ENCODE peak calls at places on chromosome 4, in eight cellular contexts. R, K, T, D, V, X, P and L are unnamed samples. For H3K36me3, the result is how much of the 10 kb centered on the place peaks cover.

GRCh38 chr4:181685911-181686310 is 557.3 kb upstream of the TENM3 start:
- DNase-seq in R (peak), K (no peak), T (no peak), D (no peak), V (no peak), X (peak), P (no peak), L (peak)

GRCh38 chr4:130395871-130396270 is 1299.9 kb downstream of the C4orf33 start:
- DNase-seq in R (peak), K (no peak), T (no peak), D (no peak), V (no peak), X (peak), P (peak), L (peak)

GRCh38 chr4:39045791-39046221 is 13.6 kb upstream of the TMEM156 start:
- DNase-seq in R (no peak), K (peak), T (no peak), D (no peak), V (no peak), X (peak), P (no peak), L (no peak)

GRCh38 chr4:74523076-74523475 is 78.1 kb downstream of the AREG start:
- DNase-seq in R (no peak), K (no peak), T (no peak), D (no peak), V (no peak), X (no peak), P (no peak), L (no peak)

GRCh38 chr4:22515145-22515887 is 550 bp downstream of the ADGRA3 start:
- DNase-seq in R (peak), K (peak), T (peak), D (peak), V (peak), X (peak), P (peak), L (peak)

GRCh38 chr4:59994118-59994517 is 1206.0 kb upstream of the ADGRL3 start:
- DNase-seq in R (no peak), K (peak), T (no peak), D (no peak), V (no peak), X (no peak), P (no peak), L (no peak)

GRCh38 chr4:42642136-42642797 is 14.6 kb downstream of the ATP8A1 start:
- DNase-seq in R (no peak), K (no peak), T (no peak), D (no peak), V (no peak), X (no peak), P (no peak), L (no peak)

GRCh38 chr4:73704314-73705055 is 35.9 kb upstream of the CXCL8 start:
- DNase-seq in R (peak), K (peak), T (no peak), D (peak), V (no peak), X (peak), P (peak), L (peak)

GRCh38 chr4:138609943-138610350 is 367.8 kb upstream of the SLC7A11 start:
- DNase-seq in R (peak), K (no peak), T (no peak), D (no peak), V (no peak), X (peak), P (no peak), L (no peak)

GRCh38 chr4:26048378-26048882 is 134.4 kb downstream of the SMIM20 start:
- DNase-seq in R (no peak), K (no peak), T (no peak), D (peak), V (no peak), X (peak), P (no peak), L (peak)

GRCh38 chr4:151921371-151921770 is 160.6 kb upstream of the GATB start:
- DNase-seq in R (no peak), K (no peak), T (no peak), D (no peak), V (no peak), X (peak), P (no peak), L (no peak)

GRCh38 chr4:73707918-73708577 is 32.3 kb upstream of the CXCL8 start:
- DNase-seq in R (peak), K (no peak), T (peak), D (peak), V (peak), X (peak), P (peak), L (peak)

GRCh38 chr4:179125870-179126269 is 1683.6 kb upstream of the AGA start:
- DNase-seq in R (no peak), K (no peak), T (no peak), D (no peak), V (no peak), X (no peak), P (no peak), L (no peak)

GRCh38 chr4:107809236-107809635 is 15.5 kb upstream of the SGMS2 start:
- DNase-seq in R (no peak), K (no peak), T (no peak), D (no peak), V (no peak), X (no peak), P (no peak), L (no peak)

GRCh38 chr4:31844350-31844749 is 1124.2 kb downstream of the PCDH7 start:
- DNase-seq in R (no peak), K (no peak), T (no peak), D (no peak), V (no peak), X (no peak), P (no peak), L (no peak)

GRCh38 chr4:147590249-147590920 is 26.8 kb upstream of the TMEM184C start:
- DNase-seq in R (peak), K (peak), T (no peak), D (peak), V (peak), X (peak), P (peak), L (peak)

GRCh38 chr4:77636902-77637301 is 31.3 kb downstream of the CXCL13 start:
- DNase-seq in R (peak), K (peak), T (no peak), D (no peak), V (no peak), X (peak), P (no peak), L (peak)

GRCh38 chr4:171621646-171622045 is 191.6 kb upstream of the GALNTL6 start:
- DNase-seq in R (no peak), K (no peak), T (no peak), D (no peak), V (no peak), X (no peak), P (no peak), L (peak)

GRCh38 chr4:1833307-1834046 is 22.5 kb downstream of the LETM1 start:
- DNase-seq in R (no peak), K (no peak), T (no peak), D (no peak), V (no peak), X (no peak), P (no peak), L (no peak)

GRCh38 chr4:1839306-1839705 is 16.6 kb downstream of the LETM1 start:
- DNase-seq in R (no peak), K (no peak), T (no peak), D (no peak), V (no peak), X (no peak), P (no peak), L (no peak)

GRCh38 chr4:1837069-1837468 is 18.9 kb downstream of the LETM1 start:
- DNase-seq in R (no peak), K (no peak), T (no peak), D (no peak), V (no peak), X (no peak), P (no peak), L (no peak)

GRCh38 chr4:1834047-1834769 is 21.7 kb downstream of the LETM1 start:
- DNase-seq in R (no peak), K (no peak), T (no peak), D (no peak), V (peak), X (no peak), P (no peak), L (no peak)

DNA sequence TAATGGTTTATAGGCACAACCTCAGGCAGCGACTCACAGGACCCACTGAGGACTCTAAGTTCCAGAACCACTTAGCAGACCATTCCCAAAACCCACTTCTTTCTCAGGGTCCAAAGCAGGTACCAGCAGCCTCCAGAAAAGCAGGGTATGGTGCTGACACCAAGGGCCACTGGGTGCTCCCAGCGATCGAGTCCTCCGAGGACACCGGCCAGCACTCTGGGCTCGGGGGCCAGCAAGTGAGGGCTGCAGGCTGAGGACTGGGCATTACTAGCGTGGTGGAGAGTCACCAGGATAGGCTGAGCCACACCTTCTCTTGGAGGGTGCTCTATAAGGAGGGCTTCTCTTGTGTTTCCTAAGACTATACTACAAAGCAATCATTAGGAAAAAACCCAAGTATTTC is 19.3 kb downstream of the LETM1 start:
- DNase-seq in R (no peak), K (no peak), T (no peak), D (no peak), V (no peak), X (no peak), P (no peak), L (no peak)
- H3K36me3 ChIP-seq in R (under half), K (half or more), T (half or more), D (half or more), V (under half), X (half or more), P (half or more), L (under half)

GRCh38 chr4:13601060-13601459 is 26.5 kb downstream of the BOD1L1 start:
- DNase-seq in R (no peak), K (no peak), T (no peak), D (no peak), V (no peak), X (no peak), P (no peak), L (no peak)

GRCh38 chr4:13601848-13602247 is 25.7 kb downstream of the BOD1L1 start:
- DNase-seq in R (no peak), K (no peak), T (no peak), D (no peak), V (no peak), X (no peak), P (no peak), L (no peak)

DNA sequence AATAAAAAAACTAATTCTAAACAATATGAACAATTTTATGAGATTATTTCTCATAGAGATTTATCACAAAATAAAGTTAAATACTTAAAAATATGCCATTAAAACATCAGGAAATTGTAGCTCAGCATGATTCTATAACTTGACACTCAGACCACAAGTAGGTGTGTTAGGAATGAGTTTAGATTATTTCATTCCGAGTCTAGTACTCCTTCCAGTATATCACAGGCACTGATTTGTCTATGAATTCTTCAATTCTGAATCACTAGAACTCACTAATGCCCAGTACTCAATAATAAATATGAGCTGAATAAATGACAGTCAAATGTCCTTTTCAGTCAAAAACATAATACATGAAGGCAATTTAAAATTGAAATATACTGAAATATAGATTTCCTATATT is 22.2 kb downstream of the BOD1L1 start:
- DNase-seq in R (no peak), K (no peak), T (no peak), D (no peak), V (no peak), X (peak), P (no peak), L (peak)
- H3K4me3 ChIP-seq in R (no peak), K (no peak), T (no peak), D (no peak), V (no peak), X (no peak), P (no peak), L (no peak)

DNA sequence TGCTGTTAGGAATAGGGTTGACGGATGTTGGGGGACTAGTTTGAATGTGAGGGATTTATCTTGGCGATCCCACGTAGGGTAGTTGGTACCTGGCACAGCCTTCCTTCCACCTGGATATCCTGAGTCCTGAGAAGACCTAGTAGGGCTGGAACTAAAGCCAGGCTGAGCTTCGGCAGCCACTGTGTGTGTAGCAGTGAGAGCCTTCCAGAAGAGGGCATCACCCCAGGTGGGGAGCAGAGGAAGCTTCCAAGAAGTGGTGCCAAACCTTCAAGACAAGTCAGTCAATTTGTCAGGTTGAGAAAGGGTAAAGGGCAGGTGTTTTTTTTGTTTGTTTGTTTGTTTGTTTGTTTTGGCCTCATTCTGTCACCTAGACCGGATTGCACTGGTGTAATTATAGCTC is 1.2 kb upstream of the FGFBP2 start:
- DNase-seq in R (no peak), K (no peak), T (no peak), D (no peak), V (no peak), X (no peak), P (no peak), L (no peak)
- TF ChIP-seq CTCF in R (peak), K (peak), T (no peak), D (no peak), V (no peak), X (no peak), P (peak), L (peak)

DNA sequence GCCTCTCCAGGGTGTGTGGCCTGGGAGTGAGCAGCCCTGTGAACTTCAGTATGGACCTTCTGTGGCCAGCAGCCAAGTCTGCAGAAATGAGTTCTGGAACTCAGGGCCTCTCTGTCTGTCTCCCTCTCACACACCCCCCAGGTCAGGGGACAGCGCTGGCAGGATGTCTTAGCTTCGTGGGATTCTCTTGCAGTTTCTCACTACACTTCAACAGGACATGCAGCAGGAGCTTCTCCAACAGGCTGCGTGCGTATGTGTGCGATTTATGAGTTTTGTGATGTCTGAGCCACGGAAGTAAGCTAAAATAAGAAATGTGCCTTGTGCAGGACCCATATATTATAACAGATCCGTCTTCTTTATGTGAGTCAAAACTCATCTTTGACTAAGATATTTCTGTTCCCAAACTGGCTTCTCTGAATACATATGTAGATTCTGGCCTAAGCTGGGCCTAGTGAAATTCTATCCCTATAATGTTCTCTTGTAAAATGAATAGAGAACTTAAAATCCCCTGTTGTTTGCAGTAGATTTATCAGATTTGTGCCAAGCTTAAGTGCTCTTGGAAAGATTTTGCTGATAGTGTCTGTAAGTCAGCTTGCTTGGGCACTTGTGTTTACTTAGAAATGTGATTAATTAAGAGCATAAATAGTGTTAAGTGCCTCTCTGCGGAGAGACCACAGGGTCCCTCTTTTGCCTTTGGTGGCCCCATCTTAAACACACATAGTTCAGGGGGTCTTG is 39.8 kb downstream of the PROM1 start:
- DNase-seq in R (no peak), K (no peak), T (no peak), D (no peak), V (no peak), X (no peak), P (peak), L (no peak)
- H3K36me3 ChIP-seq in R (under half), K (under half), T (under half), D (under half), V (under half), X (under half), P (under half), L (under half)

DNA sequence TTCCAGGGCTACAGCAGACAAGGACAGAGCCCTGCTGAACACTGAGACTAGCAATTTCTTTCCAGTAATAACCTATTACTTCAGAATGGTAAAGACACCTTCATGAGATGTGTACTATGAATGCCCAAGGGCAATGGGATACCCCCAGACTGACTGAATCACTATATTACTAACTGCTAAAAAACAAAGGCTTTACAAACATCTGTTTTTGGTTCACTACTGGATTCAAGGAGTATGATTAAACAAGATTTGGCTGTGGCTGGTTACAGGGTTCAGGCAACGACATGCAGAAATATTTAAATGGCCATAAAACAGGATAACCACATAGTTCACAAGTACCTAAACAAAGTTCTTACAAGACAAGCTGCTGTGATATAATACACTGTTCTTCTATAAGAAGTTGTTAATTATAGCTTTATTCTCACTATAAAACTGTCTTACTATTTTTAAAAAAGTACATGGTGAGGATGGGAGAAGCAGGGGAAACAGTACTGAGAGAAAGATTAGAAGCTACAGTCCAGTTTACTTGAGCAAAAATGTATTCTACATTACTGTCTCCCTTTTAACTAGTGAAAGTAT is 128.1 kb downstream of the FRYL start:
- DNase-seq in R (peak), K (no peak), T (no peak), D (no peak), V (no peak), X (peak), P (peak), L (peak)
- H3K4me3 ChIP-seq in R (no peak), K (no peak), T (no peak), D (no peak), V (no peak), X (no peak), P (no peak), L (no peak)

GRCh38 chr4:126221717-126222116 is 907.0 kb downstream of the FAT4 start:
- DNase-seq in R (no peak), K (no peak), T (no peak), D (no peak), V (no peak), X (no peak), P (no peak), L (no peak)

GRCh38 chr4:126221262-126221661 is 906.5 kb downstream of the FAT4 start:
- DNase-seq in R (no peak), K (no peak), T (no peak), D (no peak), V (no peak), X (no peak), P (no peak), L (no peak)

GRCh38 chr4:126223784-126224407 is 909.1 kb downstream of the FAT4 start:
- DNase-seq in R (peak), K (peak), T (no peak), D (no peak), V (peak), X (peak), P (peak), L (peak)
- TF ChIP-seq CTCF in R (peak), K (peak), T (peak), D (peak), V (peak), X (peak), P (peak), L (peak)

GRCh38 chr4:2487632-2488031 is 18.7 kb downstream of the RNF4 start:
- DNase-seq in R (no peak), K (no peak), T (no peak), D (no peak), V (no peak), X (no peak), P (no peak), L (no peak)
- H3K36me3 ChIP-seq in R (under half), K (under half), T (under half), D (under half), V (under half), X (under half), P (under half), L (under half)